ENCODE peak calls at places on chromosome 18, in nine cellular contexts. X is hepatocyte; O is CD4-positive, alpha-beta memory T cell; C is adrenal gland; U is RWPE1; R is caudate nucleus; V is H9; M is heart right ventricle; G is lower lobe of right lung. F is an unnamed sample.

GRCh38 chr18:23283933-23284430 is 148.7 kb downstream of the CABLES1 start:
- DNase-seq in M (no peak), G (no peak), O (no peak), X (no peak), R (no peak), U (peak), C (no peak), V (peak), F (no peak)

GRCh38 chr18:29154758-29155725 is 978.1 kb upstream of the CDH2 start:
- DNase-seq in V (no peak), C (no peak), U (peak), X (peak), M (no peak), R (no peak), G (no peak), O (no peak), F (peak)

GRCh38 chr18:14221689-14222088 is 89.5 kb upstream of the ZNF519 start:
- DNase-seq in X (no peak), V (no peak), O (no peak), C (no peak), G (peak), M (no peak), R (no peak), U (no peak), F (no peak)

GRCh38 chr18:45353530-45353929 is 261.7 kb upstream of the SLC14A2 start:
- DNase-seq in C (no peak), V (no peak), O (no peak), U (peak), X (peak), R (no peak), M (no peak), G (no peak), F (peak)

GRCh38 chr18:13433685-13434084 is 215.1 kb downstream of the LDLRAD4 start:
- DNase-seq in G (no peak), C (no peak), U (no peak), R (no peak), O (no peak), M (no peak), V (no peak), X (no peak), F (no peak)

GRCh38 chr18:75351409-75351808 is 76.1 kb downstream of the SMIM21 start:
- DNase-seq in U (no peak), M (no peak), G (no peak), O (no peak), C (no peak), X (no peak), R (no peak), V (no peak), F (no peak)

GRCh38 chr18:60024345-60024744 is 124.5 kb downstream of the PMAIP1 start:
- DNase-seq in X (no peak), O (no peak), M (no peak), C (no peak), R (no peak), V (no peak), U (no peak), G (no peak), F (no peak)

GRCh38 chr18:40365526-40365925 is 1589.5 kb upstream of the PIK3C3 start:
- DNase-seq in R (no peak), U (no peak), O (no peak), X (no peak), V (no peak), G (no peak), M (no peak), C (no peak), F (no peak)

GRCh38 chr18:13387856-13388548 is 169.4 kb downstream of the LDLRAD4 start:
- DNase-seq in C (no peak), V (no peak), M (no peak), G (no peak), U (no peak), R (no peak), X (no peak), O (no peak), F (no peak)

GRCh38 chr18:77124452-77124922 is 8.1 kb downstream of the MBP start:
- DNase-seq in X (no peak), C (no peak), O (peak), G (no peak), M (no peak), U (no peak), V (no peak), R (no peak), F (no peak)

GRCh38 chr18:60021556-60021955 is 121.8 kb downstream of the PMAIP1 start:
- DNase-seq in G (no peak), U (no peak), M (no peak), V (no peak), O (no peak), X (no peak), R (no peak), C (no peak), F (no peak)

GRCh38 chr18:61531182-61531581 is 198.0 kb downstream of the CDH20 start:
- DNase-seq in C (peak), V (no peak), X (no peak), O (no peak), R (peak), M (no peak), U (no peak), G (no peak), F (no peak)

GRCh38 chr18:41170346-41170745 is 784.7 kb upstream of the PIK3C3 start:
- DNase-seq in G (no peak), V (no peak), M (no peak), C (no peak), X (no peak), O (no peak), U (no peak), R (no peak), F (no peak)

GRCh38 chr18:3451989-3452749 is 2.2 kb downstream of the TGIF1 start:
- DNase-seq in R (no peak), X (peak), C (peak), V (no peak), M (peak), O (peak), G (peak), U (no peak), F (no peak)

GRCh38 chr18:49839012-49839411 is 25.7 kb upstream of the ACAA2 start:
- DNase-seq in R (no peak), M (no peak), V (no peak), X (no peak), U (peak), G (no peak), O (no peak), C (no peak), F (peak)
- H3K27ac ChIP-seq in R (no peak), M (no peak), V (no peak), X (peak), U (peak), G (no peak), O (no peak), C (no peak), F (peak)

DNA sequence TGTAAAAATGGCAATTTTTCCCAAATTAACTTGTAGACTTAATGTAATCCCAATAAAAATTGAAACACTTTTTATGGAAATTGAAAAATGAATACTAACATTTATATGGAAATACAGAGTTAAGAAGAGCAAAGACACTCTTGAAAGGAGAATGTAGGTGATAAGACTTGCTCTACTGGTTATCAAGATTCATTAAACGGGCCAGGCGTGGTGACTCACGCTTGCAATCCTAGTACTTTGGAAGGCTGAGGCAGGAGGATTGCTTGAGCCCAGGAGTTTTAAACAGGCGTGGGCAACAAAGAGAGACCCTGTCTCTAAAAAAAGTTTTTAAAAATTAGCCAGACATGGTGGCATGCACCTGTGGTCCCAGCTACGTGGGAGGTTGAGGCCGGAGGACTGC is 29.5 kb upstream of the ZNF396 start:
- DNase-seq in O (no peak), G (no peak), R (no peak), U (no peak), V (no peak), X (peak), M (no peak), C (no peak), F (no peak)
- H3K27ac ChIP-seq in O (no peak), G (no peak), R (no peak), U (no peak), V (no peak), X (no peak), M (no peak), C (no peak), F (no peak)

DNA sequence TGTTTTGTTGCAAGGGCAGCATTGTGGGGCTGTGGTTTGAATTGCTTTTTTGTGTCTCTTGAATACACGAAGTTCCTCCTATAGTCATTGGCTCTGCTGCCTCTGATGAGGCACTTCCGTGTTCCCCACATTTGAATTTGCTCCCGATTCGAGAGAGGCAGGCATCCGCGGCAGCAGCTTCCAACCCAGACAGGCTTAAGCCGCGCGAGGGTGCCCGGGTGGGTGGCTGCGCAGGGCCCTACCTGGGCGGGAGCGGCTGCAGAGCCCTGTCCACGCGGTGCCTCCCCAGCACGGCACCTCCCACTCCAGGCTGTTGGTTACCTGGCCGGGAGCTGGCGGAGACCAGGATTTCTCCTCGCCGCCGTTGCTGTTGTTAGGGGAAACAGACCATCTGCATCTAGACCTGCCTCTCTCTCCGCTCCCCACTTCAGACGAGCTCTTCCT is 151.3 kb downstream of the NEDD4L start:
- DNase-seq in U (peak), V (peak), X (peak), G (peak), C (no peak), R (peak), M (no peak), O (peak), F (no peak)
- H3K27ac ChIP-seq in U (peak), V (no peak), X (peak), G (peak), C (no peak), R (peak), M (no peak), O (no peak), F (peak)

GRCh38 chr18:50072146-50072545 is 122.8 kb downstream of the MYO5B start:
- DNase-seq in G (no peak), V (no peak), O (no peak), U (no peak), R (no peak), X (no peak), C (no peak), M (no peak), F (no peak)
- H3K27ac ChIP-seq in G (no peak), V (no peak), O (no peak), U (no peak), R (no peak), X (no peak), C (no peak), M (no peak), F (no peak)

GRCh38 chr18:62877448-62878221 is 162.3 kb downstream of the PHLPP1 start:
- DNase-seq in V (peak), M (no peak), X (peak), C (no peak), U (peak), R (no peak), O (no peak), G (no peak), F (no peak)

GRCh38 chr18:62875320-62875719 is 160.0 kb downstream of the PHLPP1 start:
- DNase-seq in R (no peak), V (no peak), G (no peak), X (no peak), O (no peak), M (no peak), C (no peak), U (no peak), F (no peak)

GRCh38 chr18:62876106-62876505 is 160.8 kb downstream of the PHLPP1 start:
- DNase-seq in U (no peak), R (no peak), G (no peak), C (no peak), M (no peak), O (no peak), X (no peak), V (no peak), F (no peak)

GRCh38 chr18:62878305-62878704 is 163.0 kb downstream of the PHLPP1 start:
- DNase-seq in O (no peak), V (no peak), X (no peak), C (no peak), M (no peak), G (no peak), R (no peak), U (no peak), F (no peak)

GRCh38 chr18:62876828-62877227 is 161.5 kb downstream of the PHLPP1 start:
- DNase-seq in O (no peak), C (no peak), M (no peak), X (no peak), U (no peak), G (no peak), R (no peak), V (no peak), F (no peak)
- H3K27ac ChIP-seq in O (no peak), C (no peak), M (no peak), X (no peak), U (no peak), G (no peak), R (no peak), V (peak), F (no peak)

GRCh38 chr18:11982981-11983380 is 1.7 kb downstream of the IMPA2 start:
- DNase-seq in G (no peak), O (no peak), V (no peak), M (no peak), X (no peak), R (no peak), U (no peak), C (no peak), F (no peak)
- H3K27ac ChIP-seq in G (peak), O (no peak), V (no peak), M (no peak), X (peak), R (no peak), U (no peak), C (no peak), F (no peak)

GRCh38 chr18:34595673-34596072 is 114.4 kb upstream of the DTNA start:
- DNase-seq in G (no peak), C (peak), M (no peak), V (peak), U (no peak), X (peak), R (no peak), O (no peak), F (no peak)
- H3K27ac ChIP-seq in G (no peak), C (no peak), M (peak), V (no peak), U (no peak), X (no peak), R (no peak), O (no peak), F (no peak)

GRCh38 chr18:46413684-46414083 is 243.3 kb downstream of the LOXHD1 start:
- DNase-seq in V (no peak), C (no peak), M (no peak), X (no peak), G (no peak), R (no peak), O (no peak), U (no peak), F (no peak)
- H3K27ac ChIP-seq in V (no peak), C (no peak), M (peak), X (peak), G (no peak), R (no peak), O (no peak), U (no peak), F (no peak)